ENCODE peak calls at places on chromosomes 7 and 10, in nine cellular contexts. H is aorta; Q is mucosa of descending colon; Z is sciatic nerve; E is naive B cell; D is stimulated activated naive CD8-positive, alpha-beta T cell treated with anti-CD3 and anti-CD28 coated beads, Interleukin-15, amount 100 ng/mL, for 72 hours; K is Right ventricle myocardium inferior; X is GM23338; G is effector memory CD8-positive, alpha-beta T cell. R is an unnamed sample.

GRCh38 chr10:122189185-122189584 is 81.9 kb upstream of the BTBD16 start:
- ATAC-seq in H (no peak), Q (no peak), Z (no peak), E (no peak), D (no peak), K (no peak), X (no peak), G (no peak), R (no peak)

GRCh38 chr7:102260856-102261255 is 25.8 kb upstream of the SH2B2 start:
- ATAC-seq in H (no peak), Q (no peak), Z (no peak), E (no peak), D (no peak), K (peak; percentile 62), X (peak; percentile 65), G (no peak), R (no peak)

GRCh38 chr10:14358886-14359573 is 28.3 kb upstream of the FRMD4A start:
- ATAC-seq in H (no peak), Q (peak; percentile 64), Z (no peak), E (no peak), D (no peak), K (no peak), X (no peak), G (no peak), R (peak; percentile 80)

GRCh38 chr7:32489788-32490126 is 423 bp downstream of the LSM5 start:
- ATAC-seq in H (no peak), Q (no peak), Z (no peak), E (no peak), D (peak; percentile 45), K (no peak), X (no peak), G (no peak), R (peak; percentile 36)

GRCh38 chr7:43824963-43825362 is 44.4 kb downstream of the MRPS24 start:
- ATAC-seq in H (no peak), Q (no peak), Z (no peak), E (no peak), D (no peak), K (no peak), X (no peak), G (no peak), R (no peak)

GRCh38 chr10:44706745-44707144 is 204.4 kb upstream of the TMEM72 start:
- ATAC-seq in H (no peak), Q (no peak), Z (no peak), E (no peak), D (no peak), K (no peak), X (no peak), G (no peak), R (no peak)

GRCh38 chr7:30321089-30321991 is 36.9 kb downstream of the ZNRF2 start:
- ATAC-seq in H (no peak), Q (no peak), Z (peak; percentile 81), E (peak; percentile 28), D (no peak), K (peak; percentile 63), X (peak; percentile 64), G (peak; percentile 46), R (no peak)

GRCh38 chr7:3922175-3922635 is 621.2 kb downstream of the SDK1 start:
- ATAC-seq in H (peak; percentile 59), Q (peak; percentile 31), Z (peak; percentile 76), E (no peak), D (no peak), K (peak; percentile 67), X (peak; percentile 85), G (no peak), R (peak; percentile 85)

GRCh38 chr10:132580157-132580556 is 42.6 kb downstream of the INPP5A start:
- ATAC-seq in H (no peak), Q (no peak), Z (no peak), E (peak; percentile 22), D (no peak), K (no peak), X (no peak), G (no peak), R (no peak)

GRCh38 chr7:68185641-68186040 is 1189.0 kb downstream of the TYW1 start:
- ATAC-seq in H (no peak), Q (no peak), Z (peak; percentile 68), E (no peak), D (no peak), K (no peak), X (no peak), G (no peak), R (no peak)

GRCh38 chr10:98309366-98310355 is 41.7 kb upstream of the LOXL4 start:
- ATAC-seq in H (peak; percentile 94), Q (peak; percentile 93), Z (peak; percentile 98), E (no peak), D (peak; percentile 63), K (peak; percentile 97), X (peak; percentile 96), G (peak; percentile 56), R (peak; percentile 79)

GRCh38 chr10:72925951-72926465 is 28.6 kb downstream of the PLA2G12B start:
- ATAC-seq in H (no peak), Q (no peak), Z (no peak), E (no peak), D (no peak), K (no peak), X (no peak), G (no peak), R (no peak)

GRCh38 chr10:90227786-90228185 is 526.4 kb downstream of the KIF20B start:
- ATAC-seq in H (no peak), Q (no peak), Z (no peak), E (no peak), D (no peak), K (no peak), X (no peak), G (no peak), R (no peak)

GRCh38 chr10:67476201-67476600 is 219.8 kb downstream of the CTNNA3 start:
- ATAC-seq in H (no peak), Q (no peak), Z (no peak), E (no peak), D (no peak), K (no peak), X (peak; percentile 75), G (no peak), R (no peak)

GRCh38 chr7:100413286-100413685 is 15.2 kb downstream of the ZCWPW1 start:
- ATAC-seq in H (no peak), Q (no peak), Z (no peak), E (peak; percentile 41), D (no peak), K (no peak), X (no peak), G (no peak), R (peak; percentile 38)

GRCh38 chr7:130894146-130895005 is 160.4 kb upstream of the KLF14 start:
- ATAC-seq in H (no peak), Q (peak; percentile 44), Z (peak; percentile 27), E (no peak), D (peak; percentile 22), K (peak; percentile 34), X (peak; percentile 24), G (no peak), R (peak; percentile 36)

GRCh38 chr7:135716677-135717238 is 11.2 kb downstream of the SLC13A4 start:
- ATAC-seq in H (no peak), Q (no peak), Z (no peak), E (no peak), D (no peak), K (no peak), X (no peak), G (no peak), R (peak; percentile 50)

GRCh38 chr10:14742815-14743214 is 31.9 kb downstream of the FAM107B start:
- ATAC-seq in H (no peak), Q (peak; percentile 94), Z (peak; percentile 41), E (peak; percentile 80), D (peak; percentile 90), K (peak; percentile 63), X (no peak), G (no peak), R (no peak)

GRCh38 chr7:69411466-69411865 is 186.8 kb upstream of the AUTS2 start:
- ATAC-seq in H (no peak), Q (no peak), Z (no peak), E (no peak), D (no peak), K (no peak), X (no peak), G (no peak), R (no peak)

R was measured in esophagus mucosa.